ENCODE peak calls at places on chromosomes 4 and X, in eight cellular contexts. U, G, R, P, X, F, O and S are unnamed samples.

GRCh38 chrX:154399527-154400368 is 1.6 kb downstream of the RPL10 start:
- DNase-seq in X (no peak), R (no peak), U (no peak), P (no peak), G (no peak), O (no peak), F (no peak), S (no peak)

GRCh38 chr4:41069268-41069667 is 145.1 kb downstream of the APBB2 start:
- DNase-seq in X (no peak), O (no peak), G (no peak), R (no peak), P (peak), F (no peak), U (no peak), S (no peak)

GRCh38 chr4:157013656-157014055 is 42.1 kb upstream of the PDGFC start:
- DNase-seq in F (no peak), R (no peak), O (no peak), X (no peak), G (no peak), U (no peak), P (peak), S (no peak)

GRCh38 chrX:39745782-39746181 is 352.0 kb downstream of the BCOR start:
- DNase-seq in G (no peak), F (no peak), R (no peak), U (peak), P (no peak), X (no peak), O (no peak), S (no peak)

GRCh38 chr4:91256043-91256442 is 1047.7 kb upstream of the GRID2 start:
- DNase-seq in R (peak), P (no peak), F (no peak), G (no peak), O (peak), U (no peak), X (no peak), S (no peak)

GRCh38 chrX:40088299-40088625 is 9.5 kb downstream of the BCOR start:
- DNase-seq in F (no peak), G (no peak), P (no peak), O (no peak), U (no peak), R (peak), X (no peak), S (no peak)

GRCh38 chr4:617644-618330 is 7.6 kb upstream of the PDE6B start:
- DNase-seq in O (no peak), F (no peak), X (no peak), R (peak), G (no peak), U (no peak), P (no peak), S (no peak)

GRCh38 chrX:41688835-41689234 is at the start of gene GPR34:
- DNase-seq in X (peak), U (no peak), F (no peak), R (no peak), O (no peak), G (no peak), P (no peak), S (no peak)